ENCODE peak calls at places on chromosome 18, in four cellular contexts. U, M, I and F are unnamed samples.

GRCh38 chr18:30409120-30409519 is 633.4 kb downstream of the DSC3 start:
- DNase-seq in U (no peak), M (no peak), I (peak; percentile 16), F (no peak)

GRCh38 chr18:55092166-55092565 is 132.9 kb upstream of the CCDC68 start:
- DNase-seq in U (no peak), M (no peak), I (no peak), F (no peak)

GRCh38 chr18:3798032-3798431 is 348.1 kb downstream of the TGIF1 start:
- DNase-seq in U (no peak), M (no peak), I (no peak), F (no peak)

GRCh38 chr18:32373995-32374394 is 96.7 kb downstream of the GAREM1 start:
- DNase-seq in U (no peak), M (no peak), I (no peak), F (no peak)

GRCh38 chr18:46642561-46642960 is 14.5 kb downstream of the LOXHD1 start:
- DNase-seq in U (no peak), M (no peak), I (no peak), F (no peak)

GRCh38 chr18:56445422-56445821 is 193.0 kb downstream of the TXNL1 start:
- DNase-seq in U (no peak), M (no peak), I (no peak), F (no peak)

GRCh38 chr18:35110554-35111058 is 69.4 kb downstream of the MAPRE2 start:
- DNase-seq in U (no peak), M (no peak), I (peak; percentile 90), F (no peak)

GRCh38 chr18:23916338-23916737 is 98.2 kb upstream of the TTC39C start:
- DNase-seq in U (no peak), M (no peak), I (no peak), F (no peak)

GRCh38 chr18:13035249-13035914 is 44.2 kb downstream of the CEP192 start:
- DNase-seq in U (no peak), M (no peak), I (peak; percentile 20), F (no peak)

GRCh38 chr18:62179213-62179612 is 7.6 kb downstream of the PIGN start:
- DNase-seq in U (no peak), M (no peak), I (no peak), F (no peak)

GRCh38 chr18:62170857-62171256 is 16.0 kb downstream of the PIGN start:
- DNase-seq in U (no peak), M (no peak), I (peak; percentile 8), F (no peak)

GRCh38 chr18:69158949-69159348 is 241.7 kb upstream of the DOK6 start:
- DNase-seq in U (no peak), M (no peak), I (no peak), F (no peak)

DNA sequence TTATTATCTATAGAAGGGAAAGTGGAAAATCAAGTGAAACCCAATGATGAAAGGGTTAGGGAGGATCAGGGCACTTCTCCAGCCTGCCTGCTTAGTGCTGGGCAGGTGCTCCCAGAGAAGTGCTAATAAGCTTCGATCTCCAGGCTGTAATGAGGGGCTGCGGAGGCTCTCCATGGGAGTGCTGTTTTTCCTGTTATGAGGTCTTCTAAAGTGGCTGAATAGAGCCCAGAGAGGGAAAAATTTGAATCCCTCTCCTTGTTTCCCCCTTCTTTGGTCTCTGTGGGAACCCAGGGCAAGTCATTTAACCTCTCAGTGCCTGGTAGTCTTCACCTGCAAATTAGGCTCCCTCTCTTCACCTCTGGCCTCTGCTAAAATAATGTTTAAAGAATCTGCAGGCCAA is 351.7 kb upstream of the DCC start:
- DNase-seq in U (no peak), M (no peak), I (no peak), F (no peak)
- TF ChIP-seq JUNB in U (no peak), M (no peak), I (no peak), F (no peak)

GRCh38 chr18:24928479-24928878 is 423.5 kb downstream of the ZNF521 start:
- DNase-seq in U (no peak), M (no peak), I (no peak), F (no peak)
- TF ChIP-seq CREB1 in U (no peak), M (no peak), I (no peak), F (no peak)

GRCh38 chr18:28854964-28855363 is 678.0 kb upstream of the CDH2 start:
- DNase-seq in U (no peak), M (no peak), I (no peak), F (no peak)
- TF ChIP-seq JUNB in U (no peak), M (no peak), I (no peak), F (no peak)

GRCh38 chr18:76619342-76620315 is 124.6 kb upstream of the ZNF516 start:
- DNase-seq in U (no peak), M (no peak), I (peak; percentile 4), F (peak; percentile 72)

GRCh38 chr18:76621184-76621583 is 126.1 kb upstream of the ZNF516 start:
- DNase-seq in U (no peak), M (no peak), I (no peak), F (peak; percentile 23)

GRCh38 chr18:76620326-76620813 is 125.3 kb upstream of the ZNF516 start:
- DNase-seq in U (no peak), M (peak; percentile 9), I (peak; percentile 20), F (peak; percentile 86)

GRCh38 chr18:76618721-76619120 is 123.7 kb upstream of the ZNF516 start:
- DNase-seq in U (no peak), M (no peak), I (no peak), F (no peak)

DNA sequence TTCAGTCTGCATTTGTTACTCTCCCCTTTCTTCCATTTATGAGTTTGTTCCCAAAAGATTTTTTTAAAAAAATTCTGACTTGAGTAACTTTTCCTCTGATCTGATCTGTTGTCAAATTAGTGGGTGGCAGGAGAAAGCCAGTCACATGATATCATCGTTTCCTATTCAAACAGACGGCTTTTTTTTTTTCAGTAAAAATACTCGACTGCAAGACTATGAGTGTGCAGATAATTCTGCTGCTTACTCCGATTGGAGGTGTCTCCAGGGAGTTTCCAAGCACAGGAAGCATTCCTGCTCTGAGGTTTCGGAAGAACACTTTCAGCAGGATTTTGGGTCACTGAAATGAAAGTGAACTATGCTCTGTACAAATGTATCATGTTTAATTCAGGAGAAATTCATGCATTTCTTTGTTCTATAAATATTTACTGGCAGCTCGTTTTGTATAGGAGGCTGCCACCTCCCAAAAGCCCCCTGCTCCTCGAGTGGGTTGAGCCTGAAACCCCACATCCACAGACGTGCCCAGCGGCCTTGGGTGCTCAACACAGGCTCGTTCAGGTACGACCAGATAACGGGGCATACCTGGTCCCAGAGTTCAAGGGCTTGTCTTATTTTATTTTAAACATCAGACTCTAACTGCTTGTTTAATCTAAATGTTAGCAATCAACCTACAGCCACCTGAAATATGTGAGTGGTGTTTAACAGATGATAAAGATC is 126.9 kb upstream of the ZNF516 start:
- DNase-seq in U (no peak), M (no peak), I (no peak), F (no peak)
- TF ChIP-seq CREB1 in U (no peak), M (no peak), I (no peak), F (no peak)

GRCh38 chr18:48918156-48918555 is 32.6 kb downstream of the SMAD7 start:
- DNase-seq in U (no peak), M (no peak), I (no peak), F (no peak)

GRCh38 chr18:48915621-48916425 is 34.9 kb downstream of the SMAD7 start:
- DNase-seq in U (no peak), M (no peak), I (no peak), F (no peak)

GRCh38 chr18:48918660-48919415 is 31.9 kb downstream of the SMAD7 start:
- DNase-seq in U (no peak), M (no peak), I (no peak), F (no peak)

GRCh38 chr18:48919547-48919946 is 31.2 kb downstream of the SMAD7 start:
- DNase-seq in U (no peak), M (no peak), I (no peak), F (no peak)

DNA sequence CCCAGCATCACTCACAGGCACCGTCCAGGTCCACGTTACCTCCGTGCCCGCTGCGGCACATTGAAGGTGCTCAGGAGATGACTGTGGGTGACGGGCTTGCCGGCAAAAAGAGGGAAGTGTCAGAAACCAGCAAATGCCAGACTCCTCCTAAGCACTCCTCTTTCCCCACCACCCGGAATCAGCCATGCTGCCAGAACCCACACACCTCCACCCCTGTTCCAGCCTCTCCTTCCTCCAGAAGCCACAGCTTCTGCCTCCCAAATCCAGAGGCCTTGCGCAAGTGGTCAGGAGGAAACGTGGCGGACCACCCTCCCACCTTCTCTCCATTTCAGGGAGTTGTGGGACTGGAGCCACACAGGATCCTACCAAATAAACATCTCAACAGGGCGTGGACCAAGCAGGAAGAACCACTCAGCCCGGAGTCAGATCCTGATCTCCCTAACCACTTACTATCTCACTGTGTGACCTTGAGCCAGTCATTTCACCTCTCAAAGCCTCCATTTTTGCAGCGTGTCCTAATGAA is 33.1 kb downstream of the SMAD7 start:
- DNase-seq in U (no peak), M (no peak), I (no peak), F (no peak)
- TF ChIP-seq JUNB in U (no peak), M (no peak), I (no peak), F (no peak)